ENCODE peak calls at places on chromosomes 2 and 18, in seven cellular contexts. E, K, Z, Q, J, O and W are unnamed samples.

GRCh38 chr18:76482971-76483691 is 11.9 kb downstream of the ZNF516 start:
- DNase-seq in E (no peak), K (no peak), Z (no peak), Q (no peak), J (no peak), O (no peak), W (no peak)

GRCh38 chr2:176424756-176425155 is 155.5 kb downstream of the MTX2 start:
- DNase-seq in E (no peak), K (no peak), Z (no peak), Q (no peak), J (no peak), O (no peak), W (no peak)

GRCh38 chr18:68017385-68017784 is 500.9 kb upstream of the DSEL start:
- DNase-seq in E (no peak), K (no peak), Z (no peak), Q (no peak), J (no peak), O (no peak), W (no peak)

GRCh38 chr2:72989770-72990556 is 72.6 kb downstream of the EMX1 start:
- DNase-seq in E (no peak), K (no peak), Z (peak), Q (peak), J (no peak), O (no peak), W (peak)

GRCh38 chr2:31192396-31193065 is 24.8 kb downstream of the CAPN14 start:
- DNase-seq in E (no peak), K (no peak), Z (no peak), Q (no peak), J (no peak), O (no peak), W (no peak)

GRCh38 chr2:237695201-237695780 is 67.9 kb downstream of the LRRFIP1 start:
- DNase-seq in E (peak), K (peak), Z (peak), Q (peak), J (no peak), O (peak), W (no peak)

GRCh38 chr2:146807568-146808168 is 1037.2 kb upstream of the ACVR2A start:
- DNase-seq in E (no peak), K (no peak), Z (no peak), Q (no peak), J (no peak), O (no peak), W (no peak)

GRCh38 chr18:3360211-3360610 is 89.8 kb upstream of the TGIF1 start:
- DNase-seq in E (no peak), K (no peak), Z (no peak), Q (no peak), J (no peak), O (no peak), W (no peak)

GRCh38 chr2:134625311-134625710 is 93.5 kb downstream of the TMEM163 start:
- DNase-seq in E (no peak), K (no peak), Z (no peak), Q (no peak), J (no peak), O (no peak), W (no peak)

GRCh38 chr2:85511008-85511895 is 27.7 kb upstream of the MAT2A start:
- DNase-seq in E (no peak), K (no peak), Z (no peak), Q (no peak), J (no peak), O (peak), W (no peak)

GRCh38 chr18:55401638-55402191 is 186.3 kb downstream of the TCF4 start:
- DNase-seq in E (peak), K (no peak), Z (peak), Q (peak), J (no peak), O (peak), W (peak)

GRCh38 chr2:240913810-240914644 is 7.9 kb downstream of the CROCC2 start:
- DNase-seq in E (peak), K (no peak), Z (peak), Q (peak), J (peak), O (peak), W (peak)

GRCh38 chr2:135600915-135601314 is 69.6 kb downstream of the R3HDM1 start:
- DNase-seq in E (peak), K (no peak), Z (peak), Q (no peak), J (no peak), O (peak), W (no peak)

GRCh38 chr2:77571545-77571944 is 49.4 kb upstream of the LRRTM4 start:
- DNase-seq in E (no peak), K (no peak), Z (no peak), Q (no peak), J (no peak), O (no peak), W (no peak)

GRCh38 chr18:25915907-25916306 is 174.5 kb downstream of the SS18 start:
- DNase-seq in E (no peak), K (no peak), Z (no peak), Q (no peak), J (no peak), O (no peak), W (no peak)

GRCh38 chr2:235087812-235088607 is 136.2 kb downstream of the SH3BP4 start:
- DNase-seq in E (no peak), K (no peak), Z (peak), Q (peak), J (peak), O (no peak), W (peak)

GRCh38 chr2:69946351-69947077 is 14.9 kb downstream of the ASPRV1 start:
- DNase-seq in E (peak), K (no peak), Z (peak), Q (peak), J (no peak), O (peak), W (no peak)

GRCh38 chr2:39568561-39569006 is 97.1 kb upstream of the TMEM178A start:
- DNase-seq in E (peak), K (no peak), Z (peak), Q (peak), J (no peak), O (peak), W (no peak)

GRCh38 chr2:127128508-127128907 is 21.6 kb upstream of the BIN1 start:
- DNase-seq in E (no peak), K (no peak), Z (no peak), Q (no peak), J (no peak), O (no peak), W (no peak)

GRCh38 chr2:75787532-75788132 is 76.9 kb upstream of the GCFC2 start:
- DNase-seq in E (peak), K (no peak), Z (peak), Q (peak), J (no peak), O (peak), W (no peak)

GRCh38 chr18:49277395-49278036 is 182.9 kb downstream of the DYM start:
- DNase-seq in E (peak), K (peak), Z (peak), Q (peak), J (no peak), O (peak), W (no peak)

GRCh38 chr2:17635007-17635406 is 94.5 kb downstream of the VSNL1 start:
- DNase-seq in E (no peak), K (no peak), Z (no peak), Q (no peak), J (no peak), O (no peak), W (no peak)

GRCh38 chr18:9755603-9756002 is 47.5 kb downstream of the RAB31 start:
- DNase-seq in E (no peak), K (no peak), Z (peak), Q (peak), J (no peak), O (no peak), W (no peak)

GRCh38 chr2:46873632-46874068 is 42.0 kb downstream of the MCFD2 start:
- DNase-seq in E (peak), K (peak), Z (peak), Q (peak), J (peak), O (peak), W (peak)

GRCh38 chr2:124547700-124548099 is 522.6 kb downstream of the CNTNAP5 start:
- DNase-seq in E (no peak), K (no peak), Z (no peak), Q (no peak), J (no peak), O (no peak), W (no peak)
- H3K4me3 ChIP-seq in E (no peak), K (no peak), Z (no peak), Q (no peak), J (no peak), O (no peak), W (no peak)

GRCh38 chr2:167816897-167817296 is 430.5 kb downstream of the STK39 start:
- DNase-seq in E (no peak), K (no peak), Z (no peak), Q (no peak), J (no peak), O (no peak), W (no peak)
- H3K4me3 ChIP-seq in E (no peak), K (no peak), Z (no peak), Q (no peak), J (no peak), O (no peak), W (no peak)

DNA sequence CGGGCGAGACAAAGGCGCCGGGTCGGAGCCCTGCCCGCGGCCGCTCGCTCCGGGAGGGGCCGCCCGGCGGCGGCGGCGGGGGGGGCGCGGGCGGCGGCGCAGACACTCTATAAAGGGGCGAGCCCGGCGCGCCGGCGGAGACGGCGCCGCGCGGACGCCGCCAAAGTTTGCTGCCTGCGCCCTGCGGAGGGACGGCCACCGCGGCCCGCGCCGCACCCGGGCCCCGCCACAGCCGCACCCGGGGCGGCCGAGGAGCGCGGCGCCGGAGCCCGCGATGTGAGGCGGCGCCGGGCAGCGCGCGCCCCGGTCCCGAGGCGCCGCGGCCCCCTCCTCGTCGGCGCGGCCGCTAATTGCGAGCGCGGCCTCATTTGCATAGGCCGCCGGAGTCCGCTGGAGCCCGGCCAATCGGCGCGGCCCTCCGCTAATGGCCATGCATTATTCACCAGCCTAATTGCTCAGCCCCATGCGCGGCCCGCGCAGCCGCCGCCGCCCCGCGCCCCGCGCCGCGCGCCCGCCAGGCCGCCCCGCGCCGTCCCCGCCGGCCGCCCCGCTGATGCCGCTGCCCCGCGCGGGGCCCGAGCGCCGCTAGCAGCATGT is at the start of gene SALL3:
- DNase-seq in E (no peak), K (no peak), Z (no peak), Q (no peak), J (no peak), O (no peak), W (no peak)
- H3K4me3 ChIP-seq in E (no peak), K (no peak), Z (peak), Q (peak), J (peak), O (peak), W (no peak)

DNA sequence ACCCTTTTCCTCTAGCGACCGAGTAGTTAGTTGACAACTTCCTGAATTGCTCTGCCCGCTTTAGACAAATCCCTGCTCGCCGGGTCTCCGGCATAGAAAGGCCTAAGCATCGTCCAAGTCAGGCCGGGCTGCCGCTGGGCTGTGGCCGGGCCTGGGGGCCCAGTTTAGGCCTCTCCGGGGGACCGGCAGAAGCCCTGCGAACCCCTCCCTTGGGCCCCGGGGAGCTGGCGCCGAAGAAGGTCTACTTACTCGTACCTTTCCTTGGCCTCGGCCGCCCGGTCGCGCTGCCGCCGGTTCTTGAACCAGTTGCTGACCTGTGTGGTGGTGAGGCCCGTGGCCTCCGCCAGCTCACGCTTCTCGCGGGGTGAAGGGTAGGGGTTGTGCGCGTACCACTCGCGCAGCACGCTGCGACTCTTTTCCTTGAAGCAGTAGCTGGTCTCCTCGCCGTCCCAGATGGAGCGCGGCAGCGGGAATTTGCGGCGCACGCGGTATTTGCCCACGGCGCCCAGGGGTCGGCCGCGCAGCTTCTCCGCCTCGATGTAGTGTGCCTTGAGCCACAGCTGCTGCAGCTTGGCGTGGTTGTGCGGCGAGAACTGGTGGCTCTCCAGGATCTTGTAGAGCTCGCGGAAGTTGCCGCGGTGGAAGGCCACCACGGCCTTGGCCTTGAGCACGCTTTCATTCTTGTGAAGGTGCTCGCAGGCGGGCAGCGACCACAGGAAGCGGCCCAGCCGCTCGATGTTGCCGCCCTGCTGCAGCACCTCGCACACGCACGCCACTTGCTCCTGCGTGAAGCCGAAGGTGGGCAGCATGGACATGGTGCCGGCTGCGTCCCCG is 739 bp downstream of the SIX2 start:
- DNase-seq in E (peak), K (no peak), Z (peak), Q (no peak), J (peak), O (peak), W (no peak)
- H3K4me3 ChIP-seq in E (peak), K (peak), Z (peak), Q (peak), J (peak), O (peak), W (peak)

GRCh38 chr18:28181616-28182015 is 4.7 kb upstream of the CDH2 start:
- DNase-seq in E (no peak), K (no peak), Z (no peak), Q (no peak), J (no peak), O (no peak), W (no peak)
- H3K4me3 ChIP-seq in E (no peak), K (no peak), Z (no peak), Q (no peak), J (no peak), O (no peak), W (no peak)

GRCh38 chr2:38516122-38516521 is 86.6 kb downstream of the HNRNPLL start:
- DNase-seq in E (no peak), K (no peak), Z (no peak), Q (no peak), J (no peak), O (no peak), W (no peak)
- H3K4me3 ChIP-seq in E (no peak), K (no peak), Z (peak), Q (no peak), J (peak), O (no peak), W (peak)

DNA sequence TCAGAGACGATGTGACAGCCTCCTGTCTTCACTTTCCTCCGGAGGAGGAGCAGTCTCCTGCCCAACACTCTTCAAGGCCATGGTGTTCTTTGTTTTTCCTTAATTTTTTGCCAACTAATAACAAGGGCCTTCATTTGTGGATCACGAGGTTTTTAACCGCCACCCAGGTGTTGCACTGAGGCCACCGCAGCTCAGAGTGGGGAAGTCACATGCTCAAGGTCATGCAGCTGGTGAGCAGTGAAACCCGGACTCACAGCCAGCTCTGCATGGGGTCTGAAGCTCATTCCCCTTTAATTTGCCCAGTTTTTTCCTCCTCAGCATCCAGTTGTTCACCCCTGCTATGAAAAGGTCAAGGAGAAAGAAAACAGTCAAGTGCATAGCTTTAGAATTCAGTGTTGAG is 19.6 kb downstream of the ENOSF1 start:
- DNase-seq in E (no peak), K (no peak), Z (no peak), Q (no peak), J (no peak), O (no peak), W (no peak)
- H3K4me3 ChIP-seq in E (no peak), K (no peak), Z (no peak), Q (no peak), J (no peak), O (no peak), W (no peak)

GRCh38 chr2:144453039-144453336 is 66.9 kb downstream of the ZEB2 start:
- DNase-seq in E (peak), K (no peak), Z (peak), Q (peak), J (no peak), O (peak), W (no peak)
- H3K4me3 ChIP-seq in E (peak), K (no peak), Z (peak), Q (peak), J (peak), O (no peak), W (no peak)